ENCODE peak calls at places on chromosomes 2 and 18, in seven cellular contexts. N is lower lobe of right lung; Z is posterior cingulate gyrus; G is central memory CD8-positive, alpha-beta T cell; Q is HFF-Myc; A is HFFc6; R is fibroblast of the aortic adventitia. B is an unnamed sample.

GRCh38 chr2:76867854-76868253 is 654.3 kb downstream of the LRRTM4 start:
- DNase-seq in R (peak; percentile 0), Z (no peak), Q (no peak), N (no peak), A (no peak), G (no peak), B (peak; percentile 13)

GRCh38 chr2:238361877-238362276 is 41.6 kb downstream of the TRAF3IP1 start:
- DNase-seq in G (no peak), Q (no peak), R (no peak), N (no peak), Z (no peak), A (no peak), B (no peak)

GRCh38 chr2:230485801-230486341 is 69.9 kb downstream of the SP100 start:
- DNase-seq in A (no peak), R (no peak), N (no peak), Z (no peak), G (no peak), Q (no peak), B (no peak)

GRCh38 chr2:144359684-144360083 is 160.2 kb downstream of the ZEB2 start:
- DNase-seq in R (no peak), A (no peak), G (no peak), Z (no peak), N (no peak), Q (no peak), B (no peak)

GRCh38 chr2:239346676-239347075 is 54.1 kb downstream of the HDAC4 start:
- DNase-seq in N (no peak), Q (no peak), R (no peak), Z (no peak), A (no peak), G (no peak), B (no peak)

GRCh38 chr2:238936162-238937052 is 88.5 kb downstream of the TWIST2 start:
- DNase-seq in Z (no peak), A (no peak), Q (no peak), G (peak; percentile 3), N (no peak), R (no peak), B (no peak)

GRCh38 chr2:13193075-13193474 is 476.3 kb downstream of the TRIB2 start:
- DNase-seq in R (no peak), G (no peak), Q (no peak), N (no peak), Z (no peak), A (no peak), B (no peak)

GRCh38 chr2:71226391-71226964 is 425 bp downstream of the PAIP2B start:
- DNase-seq in R (no peak), G (no peak), Z (peak; percentile 25), A (no peak), Q (no peak), N (peak; percentile 56), B (no peak)

GRCh38 chr2:216740557-216741222 is 45.3 kb upstream of the IGFBP5 start:
- DNase-seq in N (no peak), G (no peak), R (no peak), Q (no peak), A (no peak), Z (no peak), B (peak; percentile 84)

GRCh38 chr2:12424219-12424618 is 292.5 kb upstream of the TRIB2 start:
- DNase-seq in N (no peak), A (no peak), G (no peak), Q (no peak), Z (no peak), R (peak; percentile 37), B (no peak)

GRCh38 chr18:46042571-46043123 is 29.4 kb downstream of the PSTPIP2 start:
- DNase-seq in G (no peak), A (no peak), Q (no peak), R (peak; percentile 91), N (no peak), Z (no peak), B (no peak)

GRCh38 chr2:116141891-116142474 is 1672.5 kb upstream of the DDX18 start:
- DNase-seq in G (no peak), Z (no peak), A (no peak), Q (no peak), R (no peak), N (no peak), B (no peak)

GRCh38 chr18:69680128-69680527 is 267.5 kb downstream of the CD226 start:
- DNase-seq in N (no peak), G (no peak), Q (no peak), R (no peak), Z (no peak), A (no peak), B (no peak)

GRCh38 chr2:158486970-158487325 is 30.2 kb downstream of the PKP4 start:
- DNase-seq in Q (no peak), G (no peak), Z (no peak), A (peak; percentile 33), N (no peak), R (peak; percentile 57), B (no peak)

GRCh38 chr2:101899871-101900270 is 91.9 kb upstream of the IL1R2 start:
- DNase-seq in A (no peak), R (no peak), Q (no peak), G (no peak), Z (no peak), N (no peak), B (no peak)

GRCh38 chr2:64424421-64424987 is 29.5 kb upstream of the LGALSL start:
- DNase-seq in N (no peak), G (no peak), A (no peak), R (no peak), Z (no peak), Q (no peak), B (no peak)

GRCh38 chr2:102460467-102460866 is 12.6 kb upstream of the SLC9A4 start:
- DNase-seq in G (no peak), A (no peak), Z (no peak), Q (no peak), R (no peak), N (no peak), B (no peak)

GRCh38 chr2:150081775-150082517 is 405.5 kb downstream of the RND3 start:
- DNase-seq in G (no peak), N (no peak), Z (no peak), R (peak; percentile 16), Q (peak; percentile 69), A (no peak), B (no peak)

GRCh38 chr18:50312296-50313030 is 25.0 kb upstream of the CXXC1 start:
- DNase-seq in G (no peak), R (no peak), Z (no peak), N (no peak), A (no peak), Q (no peak), B (no peak)

GRCh38 chr2:224982910-224983688 is 59.2 kb downstream of the DOCK10 start:
- DNase-seq in A (peak; percentile 78), N (peak; percentile 47), R (peak; percentile 95), G (no peak), Q (peak; percentile 32), Z (no peak), B (peak; percentile 61)

GRCh38 chr2:33250417-33251029 is 225.9 kb upstream of the RASGRP3 start:
- DNase-seq in R (no peak), Z (no peak), A (no peak), G (no peak), N (no peak), Q (no peak), B (no peak)

GRCh38 chr18:79791141-79791972 is 6.4 kb upstream of the KCNG2 start:
- DNase-seq in G (no peak), Q (peak; percentile 15), Z (no peak), N (no peak), A (peak; percentile 87), R (peak; percentile 98), B (peak; percentile 95)

GRCh38 chr2:20223345-20224190 is 1.4 kb downstream of the SDC1 start:
- DNase-seq in Z (no peak), G (no peak), Q (no peak), A (no peak), R (peak; percentile 49), N (peak; percentile 61), B (no peak)

GRCh38 chr18:22469061-22469689 is 51.5 kb upstream of the CTAGE1 start:
- DNase-seq in R (no peak), A (no peak), N (no peak), Z (no peak), G (no peak), Q (no peak), B (no peak)

GRCh38 chr2:37558622-37559021 is 112.8 kb downstream of the CDC42EP3 start:
- DNase-seq in Z (no peak), G (no peak), Q (no peak), R (no peak), N (peak; percentile 62), A (no peak), B (no peak)

GRCh38 chr2:62291052-62291451 is 95.1 kb downstream of the B3GNT2 start:
- DNase-seq in R (no peak), Z (no peak), G (no peak), Q (no peak), N (no peak), A (no peak), B (no peak)

GRCh38 chr2:18077724-18078123 is 199.3 kb downstream of the KCNS3 start:
- DNase-seq in R (peak; percentile 33), N (no peak), A (no peak), Q (peak; percentile 45), G (no peak), Z (no peak), B (peak; percentile 4)

GRCh38 chr2:216683846-216684245 is 11.5 kb downstream of the IGFBP5 start:
- DNase-seq in Q (no peak), N (no peak), A (peak; percentile 85), G (no peak), R (peak; percentile 98), Z (no peak), B (peak; percentile 84)

GRCh38 chr2:86477349-86477748 is 36.2 kb downstream of the KDM3A start:
- DNase-seq in Q (no peak), Z (no peak), A (peak; percentile 15), N (no peak), G (no peak), R (peak; percentile 74), B (no peak)

B was measured in AG04450.